ENCODE peak calls at places on chromosome 16, in four cellular contexts. G is IMR-90, A is K562, M is keratinocyte. P is an unnamed sample. For H3K9me1, the result is how much of the 10 kb centered on the place peaks cover.

GRCh38 chr16:6884002-6884401 is 448.6 kb upstream of the RBFOX1 start:
- DNase-seq in G (no peak), A (no peak), M (no peak), P (no peak)

GRCh38 chr16:49560018-49560830 is 186.6 kb downstream of the C16orf78 start:
- DNase-seq in G (no peak), A (no peak), M (no peak), P (no peak)

GRCh38 chr16:81480856-81481821 is 36.5 kb downstream of the CMIP start:
- DNase-seq in G (peak), A (peak), M (no peak), P (no peak)

GRCh38 chr16:67198238-67198734 is 645 bp upstream of the ELMO3 start:
- DNase-seq in G (peak), A (no peak), M (peak), P (peak)

GRCh38 chr16:68921654-68922053 is 78.3 kb downstream of the TANGO6 start:
- DNase-seq in G (peak), A (no peak), M (peak), P (no peak)

GRCh38 chr16:56876048-56876447 is 11.0 kb downstream of the SLC12A3 start:
- DNase-seq in G (no peak), A (no peak), M (no peak), P (no peak)

GRCh38 chr16:48300391-48300856 is 53.1 kb upstream of the ABCC11 start:
- DNase-seq in G (peak), A (no peak), M (no peak), P (no peak)

GRCh38 chr16:27462200-27462845 is 60.3 kb downstream of the IL21R start:
- DNase-seq in G (no peak), A (no peak), M (no peak), P (no peak)

GRCh38 chr16:56950881-56951771 is 10.6 kb upstream of the CETP start:
- DNase-seq in G (peak), A (peak), M (no peak), P (peak)

GRCh38 chr16:79943738-79944137 is 343.2 kb upstream of the MAF start:
- DNase-seq in G (no peak), A (no peak), M (no peak), P (no peak)

GRCh38 chr16:23317266-23317661 is 15.2 kb downstream of the SCNN1B start:
- DNase-seq in G (no peak), A (no peak), M (no peak), P (no peak)

GRCh38 chr16:85994492-85995433 is 95.8 kb downstream of the IRF8 start:
- DNase-seq in G (no peak), A (no peak), M (no peak), P (no peak)

GRCh38 chr16:74230126-74230525 is 66.5 kb upstream of the PSMD7 start:
- DNase-seq in G (no peak), A (no peak), M (no peak), P (no peak)

GRCh38 chr16:66832661-66833305 is 2.0 kb upstream of the NAE1 start:
- DNase-seq in G (peak), A (no peak), M (no peak), P (no peak)

GRCh38 chr16:11354733-11355574 is 9.7 kb downstream of the RMI2 start:
- DNase-seq in G (peak), A (no peak), M (no peak), P (no peak)

GRCh38 chr16:47125757-47126156 is 18.0 kb downstream of the NETO2 start:
- DNase-seq in G (no peak), A (no peak), M (no peak), P (no peak)

GRCh38 chr16:50021509-50021908 is 3.5 kb upstream of the CNEP1R1 start:
- DNase-seq in G (no peak), A (no peak), M (no peak), P (no peak)

GRCh38 chr16:68117884-68118283 is 32.7 kb downstream of the NFATC3 start:
- DNase-seq in G (no peak), A (no peak), M (no peak), P (no peak)

GRCh38 chr16:75578212-75578611 is 12.0 kb downstream of the GABARAPL2 start:
- DNase-seq in G (no peak), A (no peak), M (no peak), P (no peak)

GRCh38 chr16:69936751-69937211 is 14.4 kb upstream of the CLEC18A start:
- DNase-seq in G (no peak), A (no peak), M (no peak), P (no peak)

GRCh38 chr16:20904507-20905079 is 4.0 kb downstream of the LYRM1 start:
- DNase-seq in G (peak), A (no peak), M (peak), P (peak)

GRCh38 chr16:81275064-81275532 is 36.6 kb downstream of the BCO1 start:
- DNase-seq in G (no peak), A (no peak), M (no peak), P (no peak)

GRCh38 chr16:87344165-87344930 is 27.2 kb upstream of the C16orf95 start:
- DNase-seq in G (no peak), A (no peak), M (no peak), P (no peak)

GRCh38 chr16:84630009-84630408 is 12.1 kb upstream of the COTL1 start:
- DNase-seq in G (no peak), A (no peak), M (no peak), P (no peak)
- H2AFZ ChIP-seq in G (peak), A (peak), M (no peak), P (no peak)

DNA sequence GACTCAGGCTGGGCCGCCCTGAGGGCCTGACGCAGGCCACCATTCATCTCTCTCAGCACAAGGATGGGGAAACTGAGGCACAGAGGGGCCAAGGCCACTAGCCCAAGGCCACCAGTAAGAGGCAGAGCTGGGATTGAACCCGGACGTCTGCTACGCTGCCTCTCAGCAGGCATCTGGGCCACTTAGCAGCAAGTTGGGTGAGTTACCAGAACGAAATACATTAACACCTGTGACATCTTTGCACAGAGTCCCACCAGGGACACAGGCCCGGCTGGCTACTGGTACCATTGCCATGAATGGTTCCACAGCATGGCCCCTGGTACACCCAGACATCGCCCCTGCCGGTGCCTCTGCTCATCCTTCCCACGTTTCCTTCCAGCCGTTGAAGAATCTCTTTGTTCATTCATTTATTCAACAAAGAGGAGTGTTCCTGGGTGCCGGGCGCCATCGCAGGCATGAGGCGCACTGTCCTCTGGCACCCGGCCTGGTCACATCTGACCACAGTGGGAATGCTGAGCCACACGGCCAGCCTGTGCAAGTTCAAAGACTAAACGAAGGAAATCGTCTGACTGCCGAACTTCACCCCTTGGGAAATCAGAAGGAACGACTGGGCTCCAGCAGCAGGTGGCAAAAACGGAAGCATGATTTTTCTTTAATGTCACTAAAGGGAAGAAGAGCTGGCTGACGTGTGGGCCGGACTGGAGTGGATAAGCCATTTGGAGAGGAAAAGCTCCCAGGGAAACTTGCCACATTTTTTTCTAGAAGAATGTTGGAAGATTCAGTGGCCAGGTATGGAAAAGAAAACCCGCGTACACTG is 7.3 kb upstream of the ZNF469 start:
- DNase-seq in G (no peak), A (no peak), M (no peak), P (no peak)
- H3K9me1 ChIP-seq in G (under half), A (under half), M (under half), P (under half)

GRCh38 chr16:54488729-54489128 is 202.1 kb upstream of the IRX3 start:
- DNase-seq in G (no peak), A (no peak), M (no peak), P (no peak)
- H2AFZ ChIP-seq in G (no peak), A (no peak), M (no peak), P (no peak)

GRCh38 chr16:24419709-24420108 is 119.7 kb upstream of the RBBP6 start:
- DNase-seq in G (no peak), A (no peak), M (no peak), P (no peak)
- H3K9me1 ChIP-seq in G (under half), A (under half), M (under half), P (under half)

DNA sequence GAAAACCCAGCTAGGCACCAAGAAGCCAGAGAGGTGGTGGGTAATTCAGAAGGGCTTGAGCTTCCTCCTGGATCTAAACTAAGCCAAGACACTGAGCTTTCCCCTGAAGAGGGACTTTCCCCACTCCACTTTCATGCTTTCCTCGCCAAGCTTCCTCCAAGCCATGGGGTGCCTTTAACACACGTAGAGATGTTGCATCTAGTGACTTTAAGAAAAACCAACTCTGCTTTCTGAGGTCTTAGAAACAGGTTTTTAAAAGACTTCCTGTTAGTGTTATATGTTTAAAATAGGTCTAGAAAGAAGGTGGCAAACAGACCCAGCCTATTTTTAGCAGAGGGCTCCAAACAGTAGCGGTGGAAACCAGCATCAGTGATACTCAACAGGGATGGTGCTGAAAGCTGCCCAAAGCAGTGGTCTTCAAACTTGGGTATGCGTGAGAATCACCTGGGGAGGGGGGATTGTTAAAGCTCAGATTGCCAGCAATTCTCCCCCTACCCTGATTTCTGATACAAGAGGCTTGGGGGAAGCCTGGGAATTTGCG is 585.6 kb downstream of the CDH13 start:
- DNase-seq in G (no peak), A (no peak), M (no peak), P (no peak)
- H2AFZ ChIP-seq in G (no peak), A (no peak), M (no peak), P (no peak)

GRCh38 chr16:3971261-3971660 is 90.7 kb upstream of the CREBBP start:
- DNase-seq in G (peak), A (no peak), M (no peak), P (no peak)
- H3K9me1 ChIP-seq in G (under half), A (under half), M (under half), P (under half)

GRCh38 chr16:847681-848445 is 47.3 kb upstream of the GNG13 start:
- DNase-seq in G (no peak), A (no peak), M (no peak), P (no peak)

GRCh38 chr16:847151-847550 is 46.6 kb upstream of the GNG13 start:
- DNase-seq in G (no peak), A (no peak), M (no peak), P (no peak)

GRCh38 chr16:851209-851810 is 50.8 kb upstream of the GNG13 start:
- DNase-seq in G (no peak), A (no peak), M (no peak), P (no peak)

GRCh38 chr16:850668-851067 is 50.1 kb upstream of the GNG13 start:
- DNase-seq in G (no peak), A (no peak), M (no peak), P (no peak)

DNA sequence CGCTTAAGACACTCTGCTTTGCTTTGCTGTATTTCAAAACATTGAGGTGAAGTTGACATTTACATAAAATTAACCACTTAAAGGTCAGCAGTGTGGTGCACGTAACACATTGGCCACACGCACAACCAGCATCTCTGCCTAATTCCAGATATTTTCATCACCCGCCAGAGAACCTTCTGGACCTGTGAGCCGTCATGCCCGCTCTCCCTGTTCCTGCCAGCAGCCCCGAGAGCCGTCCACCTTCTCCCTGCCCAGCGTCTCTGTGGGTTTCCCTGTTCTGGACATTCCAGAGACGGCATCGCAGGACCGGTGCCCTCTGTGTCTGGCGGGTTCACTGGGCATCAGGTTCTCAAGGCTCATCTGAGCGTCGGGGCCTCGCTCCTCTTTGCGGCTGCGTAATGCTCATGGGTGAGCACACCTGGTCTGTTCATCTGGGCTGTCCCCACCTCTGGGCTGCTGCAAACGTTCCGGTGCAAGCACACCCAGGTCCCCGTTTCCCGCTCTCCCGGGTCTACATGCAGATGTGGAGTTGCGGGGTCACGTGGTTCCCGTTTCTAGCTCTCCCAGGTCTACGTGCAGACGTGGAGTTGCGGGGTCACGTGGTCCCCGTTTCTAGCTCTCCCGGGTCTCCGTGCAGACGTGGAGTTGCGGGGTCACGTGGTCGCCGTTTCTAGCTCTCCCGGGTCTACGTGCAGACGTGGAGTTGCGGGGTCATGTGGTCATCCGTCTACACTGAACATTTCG is 48.1 kb upstream of the GNG13 start:
- DNase-seq in G (no peak), A (no peak), M (no peak), P (no peak)
- H2AFZ ChIP-seq in G (no peak), A (no peak), M (no peak), P (no peak)

GRCh38 chr16:83138512-83138911 is 511.7 kb downstream of the CDH13 start:
- DNase-seq in G (no peak), A (no peak), M (no peak), P (no peak)
- H3K9me1 ChIP-seq in G (under half), A (under half), M (under half), P (under half)

P was measured in endothelial cell of umbilical vein.